ENCODE peak calls at places on chromosome 21, in seven cellular contexts. B, Z, V, Y, C, L and I are unnamed samples.
A peak's percentile ranks its signal among the peaks of the same experiment; 100 is the strongest.

GRCh38 chr21:46639489-46640386 is 4.3 kb downstream of the PRMT2 start:
- DNase-seq in B (no peak), V (no peak), C (peak; percentile 40), Z (no peak), Y (no peak), L (peak; percentile 50), I (no peak)

GRCh38 chr21:14482165-14482564 is 64.0 kb downstream of the SAMSN1 start:
- DNase-seq in Z (no peak), B (no peak), Y (no peak), L (no peak), C (no peak), V (no peak), I (no peak)

GRCh38 chr21:45909238-45909785 is 72.3 kb upstream of the COL6A1 start:
- DNase-seq in Z (no peak), Y (no peak), B (no peak), V (no peak), C (no peak), L (no peak), I (no peak)

GRCh38 chr21:14545906-14546480 is at the start of gene SAMSN1:
- DNase-seq in L (peak; percentile 45), C (peak; percentile 57), Z (no peak), B (no peak), V (no peak), Y (no peak), I (no peak)

GRCh38 chr21:33968082-33968997 is 52.7 kb upstream of the ATP5PO start:
- DNase-seq in Y (no peak), B (peak; percentile 48), C (peak; percentile 55), Z (no peak), L (peak; percentile 61), V (peak; percentile 62), I (no peak)

GRCh38 chr21:33036430-33037162 is 10.9 kb downstream of the OLIG2 start:
- DNase-seq in L (peak; percentile 67), Y (no peak), B (no peak), V (no peak), Z (no peak), C (peak; percentile 56), I (peak; percentile 43)

GRCh38 chr21:45384656-45385548 is 20.1 kb upstream of the COL18A1 start:
- DNase-seq in B (peak; percentile 82), V (no peak), Y (no peak), C (no peak), Z (no peak), L (no peak), I (peak; percentile 10)

GRCh38 chr21:21688877-21689276 is 690.7 kb downstream of the NCAM2 start:
- DNase-seq in Y (no peak), Z (peak; percentile 21), B (no peak), C (peak; percentile 48), L (peak; percentile 55), V (no peak), I (peak; percentile 39)

GRCh38 chr21:34933609-34934345 is 115.3 kb downstream of the RUNX1 start:
- DNase-seq in Z (no peak), L (no peak), C (no peak), B (no peak), Y (no peak), V (no peak), I (no peak)

GRCh38 chr21:40351006-40351405 is 483.8 kb downstream of the PCP4 start:
- DNase-seq in C (no peak), Y (no peak), L (no peak), V (no peak), B (no peak), Z (no peak), I (no peak)

GRCh38 chr21:42923553-42924432 is 1.6 kb downstream of the ERVH48-1 start:
- DNase-seq in C (peak; percentile 91), Y (peak; percentile 57), B (peak; percentile 91), L (peak; percentile 90), Z (peak; percentile 65), V (peak; percentile 40), I (peak; percentile 68)

GRCh38 chr21:34827445-34828235 is 158.8 kb downstream of the CLIC6 start:
- DNase-seq in Z (no peak), B (peak; percentile 78), L (no peak), V (no peak), Y (no peak), C (no peak), I (no peak)

GRCh38 chr21:32021319-32022027 is 148.7 kb downstream of the HUNK start:
- DNase-seq in B (no peak), Z (no peak), V (no peak), C (no peak), L (no peak), Y (no peak), I (no peak)

GRCh38 chr21:45973475-45974072 is 8.0 kb upstream of the COL6A1 start:
- DNase-seq in V (no peak), L (peak; percentile 90), B (peak; percentile 96), C (peak; percentile 49), Y (peak; percentile 67), Z (peak; percentile 84), I (peak; percentile 88)

GRCh38 chr21:45882641-45883040 is 98.9 kb upstream of the COL6A1 start:
- DNase-seq in C (no peak), Y (no peak), B (no peak), L (no peak), V (no peak), Z (no peak), I (no peak)

GRCh38 chr21:16775056-16775455 is 737.8 kb upstream of the CXADR start:
- DNase-seq in Z (peak; percentile 3), B (no peak), V (no peak), L (no peak), Y (no peak), C (no peak), I (peak; percentile 51)

GRCh38 chr21:34881421-34881820 is 167.7 kb downstream of the RUNX1 start:
- DNase-seq in V (no peak), B (no peak), Z (no peak), C (peak; percentile 30), L (peak; percentile 57), Y (no peak), I (no peak)

GRCh38 chr21:14762734-14763694 is 216.9 kb upstream of the SAMSN1 start:
- DNase-seq in V (no peak), Z (no peak), C (no peak), B (no peak), Y (no peak), L (no peak), I (no peak)

GRCh38 chr21:15009964-15010363 is 54.8 kb downstream of the NRIP1 start:
- DNase-seq in V (no peak), Z (no peak), B (no peak), C (no peak), Y (no peak), L (peak; percentile 63), I (no peak)

GRCh38 chr21:15272591-15272990 is 207.8 kb upstream of the NRIP1 start:
- DNase-seq in V (no peak), C (no peak), Y (no peak), B (no peak), L (peak; percentile 24), Z (no peak), I (no peak)

GRCh38 chr21:34924767-34925425 is 124.2 kb downstream of the RUNX1 start:
- DNase-seq in L (no peak), V (no peak), Z (no peak), Y (no peak), C (no peak), B (no peak), I (no peak)

GRCh38 chr21:31011412-31011811 is 26.9 kb downstream of the KRTAP19-8 start:
- DNase-seq in L (no peak), C (no peak), V (no peak), B (no peak), Z (no peak), Y (no peak), I (no peak)

GRCh38 chr21:33109574-33110339 is 39.8 kb downstream of the OLIG1 start:
- DNase-seq in V (no peak), L (no peak), B (peak; percentile 77), Y (no peak), C (no peak), Z (peak; percentile 86), I (peak; percentile 68)

GRCh38 chr21:34614693-34615486 is at the start of gene RCAN1:
- DNase-seq in B (peak; percentile 97), L (peak; percentile 93), V (peak; percentile 56), Y (peak; percentile 74), Z (peak; percentile 84), C (peak; percentile 94), I (peak; percentile 88)

GRCh38 chr21:46557469-46557868 is 47.4 kb downstream of the S100B start:
- DNase-seq in Z (no peak), B (peak; percentile 82), V (no peak), C (no peak), L (no peak), Y (peak; percentile 3), I (no peak)

DNA sequence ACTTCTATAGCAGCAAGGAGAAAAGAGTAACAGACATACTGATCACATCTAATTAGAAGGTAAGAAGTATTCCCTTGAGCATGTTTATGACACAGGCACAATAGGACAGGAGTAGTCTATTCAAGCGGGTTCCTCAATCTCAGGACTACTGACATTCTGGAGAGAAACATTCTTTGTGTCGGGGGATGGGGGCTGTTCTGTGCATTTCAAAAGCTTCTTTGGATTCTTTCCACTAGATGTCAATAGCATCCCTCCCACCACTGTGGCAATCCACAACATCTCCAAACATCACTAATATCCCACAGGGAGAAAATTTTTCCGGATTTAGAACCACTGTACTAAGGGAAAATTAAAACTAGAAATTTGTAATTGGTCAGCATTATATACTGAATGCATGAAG is 56.9 kb downstream of the ADAMTS5 start:
- DNase-seq in C (peak; percentile 9), Z (peak; percentile 49), B (no peak), V (no peak), Y (no peak), L (no peak), I (no peak)
- TF ChIP-seq CTCF in C (no peak), Z (peak; percentile 32), B (no peak), V (peak; percentile 15), Y (peak; percentile 27), L (no peak), I (no peak)

GRCh38 chr21:29301703-29302102 is 3.0 kb downstream of the BACH1 start:
- DNase-seq in C (no peak), Z (no peak), B (no peak), L (no peak), Y (no peak), V (no peak), I (no peak)
- TF ChIP-seq CTCF in C (no peak), Z (no peak), B (no peak), L (no peak), Y (no peak), V (no peak), I (no peak)

GRCh38 chr21:17903029-17903806 is 84.1 kb upstream of the C21orf91 start:
- DNase-seq in V (no peak), L (peak; percentile 65), Z (no peak), Y (no peak), C (peak; percentile 45), B (no peak), I (no peak)
- TF ChIP-seq CTCF in V (no peak), L (no peak), Z (no peak), Y (peak; percentile 24), C (peak; percentile 9), B (no peak), I (peak; percentile 52)

DNA sequence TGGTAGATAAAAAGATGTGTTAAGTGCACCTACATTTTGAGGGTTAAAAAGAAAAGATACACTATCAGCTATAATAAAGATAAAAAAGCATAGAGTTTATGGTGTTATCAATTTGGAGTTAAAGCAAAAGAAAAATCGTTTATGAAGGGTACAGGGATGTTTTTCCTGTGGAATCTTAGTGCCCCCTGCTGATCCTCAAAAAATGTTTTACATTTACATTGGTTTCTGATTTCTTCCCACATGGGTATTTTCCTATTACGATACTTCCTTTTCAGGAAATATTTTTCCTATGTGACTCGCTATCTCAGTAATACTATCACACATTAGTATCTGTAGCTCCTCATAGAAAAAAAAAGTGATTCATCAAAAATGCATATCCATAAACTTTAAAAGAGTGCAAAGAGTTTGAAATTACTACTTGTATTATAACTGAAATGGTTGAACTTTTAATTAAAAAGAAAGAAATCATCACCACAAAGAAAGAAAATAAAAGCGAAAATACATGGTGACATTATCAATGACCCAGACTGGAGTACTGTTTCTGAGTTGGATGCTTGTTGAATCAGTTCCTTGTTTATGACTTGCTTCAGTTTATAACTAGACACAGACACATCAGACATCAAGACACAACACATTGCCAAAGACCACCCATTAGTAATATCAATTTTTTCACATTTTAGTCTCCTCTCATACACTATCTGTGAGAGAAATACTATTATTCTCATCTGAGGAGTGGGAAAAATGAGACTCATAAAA is 293.2 kb downstream of the MRPL39 start:
- DNase-seq in C (peak; percentile 33), B (no peak), L (peak; percentile 67), Y (no peak), Z (no peak), V (no peak), I (no peak)
- TF ChIP-seq CTCF in C (peak; percentile 64), B (no peak), L (peak; percentile 46), Y (peak; percentile 44), Z (no peak), V (peak; percentile 32), I (peak; percentile 17)